ENCODE peak calls at places on chromosomes 3 and 15, in ten cellular contexts. R is cardiac muscle cell, F is D721Med, K is SIG-M5, T is AG09309, O is activated T-helper 1 cell treated with Interleukin-2 at 50 U/mL for 16 hours, U is LoVo, P is mucosa of descending colon, X is GM23248, G is ELR. D is an unnamed sample.

GRCh38 chr3:53045107-53045783 is 628 bp downstream of the SFMBT1 start:
- DNase-seq in X (peak), U (peak), O (peak), G (peak), F (peak), P (peak), K (no peak), R (peak), T (no peak), D (peak)

GRCh38 chr3:15952543-15953175 is 154.9 kb upstream of the ANKRD28 start:
- DNase-seq in U (no peak), G (peak), K (no peak), X (peak), F (no peak), O (no peak), T (no peak), P (no peak), R (no peak), D (no peak)

GRCh38 chr15:26177816-26178215 is 314.7 kb upstream of the ATP10A start:
- DNase-seq in O (no peak), G (no peak), F (no peak), K (no peak), R (no peak), T (no peak), P (no peak), X (no peak), U (no peak), D (no peak)

GRCh38 chr3:23685484-23686258 is 120.1 kb upstream of the UBE2E1 start:
- DNase-seq in R (peak), K (no peak), U (peak), T (peak), P (peak), F (no peak), X (peak), G (peak), O (no peak), D (no peak)

GRCh38 chr15:65201918-65202317 is 9.4 kb downstream of the CILP start:
- DNase-seq in F (no peak), P (no peak), K (no peak), X (no peak), U (no peak), O (no peak), R (no peak), G (no peak), T (no peak), D (no peak)

GRCh38 chr15:57555270-57555669 is 36.4 kb upstream of the MYZAP start:
- DNase-seq in R (no peak), U (no peak), T (no peak), G (no peak), P (no peak), K (no peak), O (no peak), F (no peak), X (peak), D (no peak)

GRCh38 chr3:135997554-135998320 is 32.2 kb downstream of the PPP2R3A start:
- DNase-seq in K (no peak), T (no peak), F (no peak), G (no peak), X (no peak), R (no peak), P (no peak), U (no peak), O (no peak), D (no peak)

GRCh38 chr15:85276508-85276907 is 103.9 kb upstream of the AKAP13 start:
- DNase-seq in K (no peak), P (no peak), R (no peak), X (no peak), T (no peak), U (no peak), G (no peak), O (no peak), F (no peak), D (no peak)

GRCh38 chr15:61063875-61064320 is 165.2 kb downstream of the RORA start:
- DNase-seq in X (no peak), U (peak), F (no peak), R (no peak), O (no peak), T (no peak), G (no peak), K (no peak), P (no peak), D (no peak)

GRCh38 chr3:195908439-195909293 is at the start of gene TNK2:
- DNase-seq in X (peak), T (no peak), R (no peak), F (no peak), O (peak), P (peak), K (no peak), G (peak), U (no peak), D (no peak)

GRCh38 chr3:43619593-43619992 is 2.2 kb downstream of the ANO10 start:
- DNase-seq in U (no peak), O (no peak), T (no peak), G (no peak), R (no peak), X (no peak), P (no peak), F (no peak), K (no peak), D (no peak)

GRCh38 chr3:2156244-2156847 is 57.7 kb downstream of the CNTN4 start:
- DNase-seq in K (no peak), O (no peak), P (no peak), G (no peak), F (no peak), U (peak), T (no peak), X (peak), R (peak), D (no peak)

GRCh38 chr3:137761099-137761562 is 3.0 kb upstream of the SOX14 start:
- DNase-seq in O (no peak), K (no peak), X (no peak), R (no peak), U (no peak), F (no peak), G (no peak), P (no peak), T (no peak), D (no peak)

GRCh38 chr3:45992820-45993219 is 2.8 kb downstream of the FYCO1 start:
- DNase-seq in G (peak), F (no peak), T (peak), O (no peak), K (no peak), U (no peak), P (no peak), R (peak), X (peak), D (no peak)

GRCh38 chr15:99496302-99496629 is 69.5 kb upstream of the MEF2A start:
- DNase-seq in P (no peak), F (no peak), U (no peak), G (no peak), T (no peak), O (no peak), X (no peak), R (no peak), K (no peak), D (no peak)

D was measured in hypothalamus.